ENCODE peak calls at places on chromosomes 13 and 19, in seven cellular contexts. O is stimulated activated CD4-positive, alpha-beta T cell treated with anti-CD3 and anti-CD28 coated beads, Interleukin-1b, Interleukin-23, amount 100 ng/mL, for 24 hours; N is bronchial epithelial cell; I is amniotic stem cell; E is stimulated activated CD8-positive, alpha-beta memory T cell treated with anti-CD3 and anti-CD28 coated beads, Interleukin-4, amount 100 ng/mL, for 24 hours; X is H4; J is thoracic aorta. C is an unnamed sample.

GRCh38 chr19:5306531-5306930 is 34.1 kb downstream of the PTPRS start:
- DNase-seq in O (no peak), N (no peak), I (no peak), E (no peak), X (no peak), J (no peak), C (no peak)

GRCh38 chr13:102948006-102948405 is 102.2 kb downstream of the ERCC5 start:
- DNase-seq in O (no peak), N (no peak), I (no peak), E (no peak), X (peak), J (no peak), C (no peak)

GRCh38 chr19:56309511-56310185 is 5.0 kb downstream of the ZSCAN5A start:
- DNase-seq in O (no peak), N (no peak), I (no peak), E (peak), X (peak), J (no peak), C (peak)

GRCh38 chr19:38263696-38264485 is 482 bp upstream of the SPINT2 start:
- DNase-seq in O (peak), N (peak), I (no peak), E (peak), X (no peak), J (peak), C (peak)

GRCh38 chr13:98270819-98271218 is 93.8 kb upstream of the RNF113B start:
- DNase-seq in O (no peak), N (no peak), I (no peak), E (no peak), X (no peak), J (no peak), C (no peak)

GRCh38 chr19:23385404-23385803 is 9.9 kb downstream of the ZNF91 start:
- DNase-seq in O (no peak), N (no peak), I (no peak), E (no peak), X (no peak), J (no peak), C (no peak)

GRCh38 chr19:4007836-4008539 is 452 bp downstream of the PIAS4 start:
- DNase-seq in O (no peak), N (no peak), I (no peak), E (no peak), X (no peak), J (no peak), C (peak)

GRCh38 chr19:55483681-55484361 is 1.2 kb upstream of the NAT14 start:
- DNase-seq in O (no peak), N (no peak), I (no peak), E (no peak), X (no peak), J (no peak), C (no peak)

GRCh38 chr13:51178456-51179074 is 43.6 kb upstream of the FAM124A start:
- DNase-seq in O (no peak), N (no peak), I (no peak), E (no peak), X (no peak), J (no peak), C (no peak)

GRCh38 chr13:105925496-105925895 is 610.0 kb downstream of the EFNB2 start:
- DNase-seq in O (no peak), N (peak), I (no peak), E (no peak), X (no peak), J (no peak), C (no peak)